ENCODE peak calls at places on chromosome 2, in nine cellular contexts. One of them, this sample, is unnamed.
A peak's percentile ranks its signal among the peaks of the same experiment; 100 is the strongest.

GRCh38 chr2:54560146-54560881 is 104.2 kb downstream of the SPTBN1 start:
- DNase-seq in adrenal gland: peak; percentile 48
- DNase-seq in effector memory CD4-positive, alpha-beta T cell: no peak
- DNase-seq in endodermal cell: peak; percentile 67
- DNase-seq in SK-N-SH: peak; percentile 57
- DNase-seq in SJSA1: peak; percentile 93
- DNase-seq in tibial nerve: peak; percentile 50
- DNase-seq in upper lobe of right lung: no peak
- DNase-seq in PC-9: no peak
- DNase-seq in this sample: no peak

GRCh38 chr2:32427672-32428622 is 71.1 kb downstream of the BIRC6 start:
- DNase-seq in adrenal gland: no peak
- DNase-seq in effector memory CD4-positive, alpha-beta T cell: no peak
- DNase-seq in endodermal cell: no peak
- DNase-seq in SK-N-SH: peak; percentile 29
- DNase-seq in SJSA1: no peak
- DNase-seq in tibial nerve: no peak
- DNase-seq in upper lobe of right lung: no peak
- DNase-seq in PC-9: no peak
- DNase-seq in this sample: no peak

GRCh38 chr2:69621440-69621839 is 22.1 kb downstream of the AAK1 start:
- DNase-seq in adrenal gland: no peak
- DNase-seq in effector memory CD4-positive, alpha-beta T cell: no peak
- DNase-seq in endodermal cell: no peak
- DNase-seq in SK-N-SH: no peak
- DNase-seq in SJSA1: no peak
- DNase-seq in tibial nerve: no peak
- DNase-seq in upper lobe of right lung: no peak
- DNase-seq in PC-9: no peak
- DNase-seq in this sample: no peak

GRCh38 chr2:167147254-167147941 is 259.1 kb downstream of the XIRP2 start:
- DNase-seq in adrenal gland: no peak
- DNase-seq in effector memory CD4-positive, alpha-beta T cell: no peak
- DNase-seq in endodermal cell: no peak
- DNase-seq in SK-N-SH: no peak
- DNase-seq in SJSA1: no peak
- DNase-seq in tibial nerve: no peak
- DNase-seq in upper lobe of right lung: no peak
- DNase-seq in PC-9: no peak
- DNase-seq in this sample: peak; percentile 41

GRCh38 chr2:161232571-161232970 is 72.3 kb downstream of the TANK start:
- DNase-seq in adrenal gland: no peak
- DNase-seq in effector memory CD4-positive, alpha-beta T cell: no peak
- DNase-seq in endodermal cell: no peak
- DNase-seq in SK-N-SH: no peak
- DNase-seq in SJSA1: no peak
- DNase-seq in tibial nerve: no peak
- DNase-seq in upper lobe of right lung: no peak
- DNase-seq in PC-9: no peak
- DNase-seq in this sample: no peak

GRCh38 chr2:22855081-22855480 is 529.9 kb upstream of the KLHL29 start:
- DNase-seq in adrenal gland: no peak
- DNase-seq in effector memory CD4-positive, alpha-beta T cell: no peak
- DNase-seq in endodermal cell: no peak
- DNase-seq in SK-N-SH: no peak
- DNase-seq in SJSA1: no peak
- DNase-seq in tibial nerve: no peak
- DNase-seq in upper lobe of right lung: no peak
- DNase-seq in PC-9: no peak
- DNase-seq in this sample: no peak

GRCh38 chr2:74836675-74837401 is 2.9 kb downstream of the HK2 start:
- DNase-seq in adrenal gland: no peak
- DNase-seq in effector memory CD4-positive, alpha-beta T cell: no peak
- DNase-seq in endodermal cell: peak; percentile 77
- DNase-seq in SK-N-SH: no peak
- DNase-seq in SJSA1: no peak
- DNase-seq in tibial nerve: no peak
- DNase-seq in upper lobe of right lung: no peak
- DNase-seq in PC-9: no peak
- DNase-seq in this sample: no peak

GRCh38 chr2:102735431-102736130 is 26.2 kb upstream of the TMEM182 start:
- DNase-seq in adrenal gland: no peak
- DNase-seq in effector memory CD4-positive, alpha-beta T cell: no peak
- DNase-seq in endodermal cell: peak; percentile 56
- DNase-seq in SK-N-SH: no peak
- DNase-seq in SJSA1: no peak
- DNase-seq in tibial nerve: no peak
- DNase-seq in upper lobe of right lung: no peak
- DNase-seq in PC-9: peak; percentile 8
- DNase-seq in this sample: peak; percentile 55

GRCh38 chr2:127128508-127128907 is 21.6 kb upstream of the BIN1 start:
- DNase-seq in adrenal gland: peak; percentile 69
- DNase-seq in effector memory CD4-positive, alpha-beta T cell: no peak
- DNase-seq in endodermal cell: peak; percentile 91
- DNase-seq in SK-N-SH: peak; percentile 74
- DNase-seq in SJSA1: no peak
- DNase-seq in tibial nerve: no peak
- DNase-seq in upper lobe of right lung: peak; percentile 85
- DNase-seq in PC-9: peak; percentile 86
- DNase-seq in this sample: peak; percentile 77

GRCh38 chr2:145740302-145740701 is 1220.4 kb upstream of the ZEB2 start:
- DNase-seq in adrenal gland: no peak
- DNase-seq in effector memory CD4-positive, alpha-beta T cell: no peak
- DNase-seq in endodermal cell: no peak
- DNase-seq in SK-N-SH: no peak
- DNase-seq in SJSA1: no peak
- DNase-seq in tibial nerve: no peak
- DNase-seq in upper lobe of right lung: no peak
- DNase-seq in PC-9: no peak
- DNase-seq in this sample: no peak

DNA sequence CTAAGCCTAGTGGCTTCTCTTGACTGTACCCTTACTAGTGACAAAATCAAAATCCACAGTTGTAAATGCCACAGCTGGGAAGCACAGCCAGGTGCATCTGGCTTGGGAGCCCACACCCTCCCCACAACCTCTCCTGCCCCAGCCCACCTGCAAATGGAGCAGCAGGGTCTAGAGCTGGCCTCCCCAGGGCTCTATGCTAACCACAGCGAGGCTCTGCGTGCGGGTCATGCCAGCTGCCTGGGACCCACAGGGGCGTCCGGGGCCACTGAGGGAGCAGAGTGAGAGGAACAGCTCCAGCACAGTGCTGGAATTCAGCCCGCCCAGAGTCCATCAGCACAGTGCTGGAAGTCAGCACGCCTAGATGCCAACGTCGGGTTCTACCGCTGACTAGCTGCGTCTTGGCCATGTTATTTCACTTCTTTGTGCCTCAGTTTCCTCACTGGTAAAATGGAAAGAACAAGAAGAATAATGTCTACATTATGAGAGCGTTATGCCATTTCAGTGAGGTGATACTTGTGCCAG is 109.1 kb upstream of the ID2 start:
- DNase-seq in adrenal gland: no peak
- DNase-seq in effector memory CD4-positive, alpha-beta T cell: no peak
- DNase-seq in endodermal cell: no peak
- DNase-seq in SK-N-SH: no peak
- DNase-seq in SJSA1: no peak
- DNase-seq in tibial nerve: no peak
- DNase-seq in upper lobe of right lung: peak; percentile 48
- DNase-seq in PC-9: no peak
- DNase-seq in this sample: no peak
- H3K4me1 ChIP-seq in adrenal gland: peaks cover 33% of the 10 kb centered on the region
- H3K4me1 ChIP-seq in effector memory CD4-positive, alpha-beta T cell: peaks cover 22% of the 10 kb centered on the region
- H3K4me1 ChIP-seq in endodermal cell: no peaks in the 10 kb centered on the region
- H3K4me1 ChIP-seq in SK-N-SH: no peaks in the 10 kb centered on the region
- H3K4me1 ChIP-seq in SJSA1: peaks cover 31% of the 10 kb centered on the region
- H3K4me1 ChIP-seq in tibial nerve: peaks cover 24% of the 10 kb centered on the region
- H3K4me1 ChIP-seq in upper lobe of right lung: peaks cover 21% of the 10 kb centered on the region
- H3K4me1 ChIP-seq in PC-9: no peaks in the 10 kb centered on the region
- H3K4me1 ChIP-seq in this sample: peaks cover 18% of the 10 kb centered on the region

GRCh38 chr2:213669657-213670056 is 385.4 kb downstream of the SPAG16 start:
- DNase-seq in adrenal gland: no peak
- DNase-seq in effector memory CD4-positive, alpha-beta T cell: no peak
- DNase-seq in endodermal cell: no peak
- DNase-seq in SK-N-SH: no peak
- DNase-seq in SJSA1: no peak
- DNase-seq in tibial nerve: no peak
- DNase-seq in upper lobe of right lung: no peak
- DNase-seq in PC-9: no peak
- DNase-seq in this sample: no peak
- H3K9me3 ChIP-seq in adrenal gland: no peaks in the 10 kb centered on the region
- H3K9me3 ChIP-seq in effector memory CD4-positive, alpha-beta T cell: no peaks in the 10 kb centered on the region
- H3K9me3 ChIP-seq in endodermal cell: peaks cover 13% of the 10 kb centered on the region
- H3K9me3 ChIP-seq in SK-N-SH: no peaks in the 10 kb centered on the region
- H3K9me3 ChIP-seq in SJSA1: no peaks in the 10 kb centered on the region
- H3K9me3 ChIP-seq in tibial nerve: no peaks in the 10 kb centered on the region
- H3K9me3 ChIP-seq in upper lobe of right lung: peaks cover 7% of the 10 kb centered on the region
- H3K9me3 ChIP-seq in PC-9: peaks cover 16% of the 10 kb centered on the region
- H3K9me3 ChIP-seq in this sample: no peaks in the 10 kb centered on the region

DNA sequence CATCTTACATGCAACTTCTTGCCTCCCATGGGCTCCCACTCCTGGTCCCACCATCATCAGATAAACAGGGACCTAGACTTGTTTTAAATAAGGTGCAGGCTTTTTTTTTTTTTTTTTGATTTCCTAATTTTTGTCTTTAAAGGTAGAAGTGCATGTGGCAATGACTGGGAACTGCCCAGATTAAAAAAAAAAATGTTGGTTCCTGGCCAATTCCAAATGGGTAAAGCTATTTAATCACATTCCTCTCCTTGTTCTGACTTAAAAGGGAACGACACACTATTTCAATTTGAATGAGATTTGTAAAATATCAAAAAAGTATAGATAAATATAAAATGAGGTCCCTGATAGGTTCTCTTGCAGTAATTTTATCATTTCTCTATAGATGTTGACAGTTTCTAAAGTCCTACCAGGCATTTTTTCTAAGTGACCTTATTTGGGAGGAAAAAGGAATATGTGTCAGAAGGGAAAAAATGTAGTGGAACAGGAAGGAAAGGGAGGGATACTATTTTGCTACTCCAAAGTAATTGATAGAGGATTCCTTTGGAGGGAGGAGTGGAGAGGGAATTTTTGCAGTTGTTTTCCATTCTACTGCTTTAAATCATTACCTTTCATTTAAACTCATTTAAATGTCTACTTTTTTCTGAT is 43.3 kb downstream of the DDX1 start:
- DNase-seq in adrenal gland: no peak
- DNase-seq in effector memory CD4-positive, alpha-beta T cell: no peak
- DNase-seq in endodermal cell: no peak
- DNase-seq in SK-N-SH: no peak
- DNase-seq in SJSA1: no peak
- DNase-seq in tibial nerve: no peak
- DNase-seq in upper lobe of right lung: no peak
- DNase-seq in PC-9: no peak
- DNase-seq in this sample: no peak
- H3K4me1 ChIP-seq in adrenal gland: peaks cover 3% of the 10 kb centered on the region
- H3K4me1 ChIP-seq in effector memory CD4-positive, alpha-beta T cell: no peaks in the 10 kb centered on the region
- H3K4me1 ChIP-seq in endodermal cell: no peaks in the 10 kb centered on the region
- H3K4me1 ChIP-seq in SK-N-SH: peaks cover 8% of the 10 kb centered on the region
- H3K4me1 ChIP-seq in SJSA1: peaks cover 1% of the 10 kb centered on the region
- H3K4me1 ChIP-seq in tibial nerve: peaks cover 22% of the 10 kb centered on the region
- H3K4me1 ChIP-seq in upper lobe of right lung: peaks cover 22% of the 10 kb centered on the region
- H3K4me1 ChIP-seq in PC-9: no peaks in the 10 kb centered on the region
- H3K4me1 ChIP-seq in this sample: peaks cover 6% of the 10 kb centered on the region

DNA sequence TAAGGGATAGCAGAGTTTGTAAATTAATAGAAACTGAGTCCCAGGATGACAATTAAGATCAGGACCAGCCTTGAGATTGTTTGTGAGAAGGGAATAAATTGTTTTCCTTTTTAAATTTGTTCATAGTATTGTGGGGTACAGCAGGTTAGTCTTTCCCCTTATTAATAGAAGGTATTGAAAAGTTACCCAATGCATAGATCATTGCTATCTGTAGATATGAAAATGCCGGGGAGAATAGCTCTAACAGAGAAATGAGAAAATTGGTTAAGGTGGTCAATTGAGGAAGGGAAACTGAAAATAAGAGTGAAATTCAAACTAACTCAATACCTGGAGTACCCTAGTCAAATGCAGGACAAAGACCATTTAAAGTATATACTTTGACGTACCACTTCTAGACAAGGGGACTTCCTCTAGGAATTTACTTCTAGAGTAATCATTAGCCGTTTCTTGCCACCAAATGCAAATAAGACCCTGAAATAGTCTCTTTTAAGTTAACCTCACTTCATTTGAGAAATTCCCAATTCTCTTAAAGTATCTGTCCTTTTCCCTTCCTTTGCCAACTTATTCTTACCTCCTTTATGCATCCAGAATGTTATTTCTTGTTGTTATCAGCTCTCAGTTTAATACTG is 1224.4 kb upstream of the LRRTM1 start:
- DNase-seq in adrenal gland: no peak
- DNase-seq in effector memory CD4-positive, alpha-beta T cell: no peak
- DNase-seq in endodermal cell: no peak
- DNase-seq in SK-N-SH: no peak
- DNase-seq in SJSA1: no peak
- DNase-seq in tibial nerve: no peak
- DNase-seq in upper lobe of right lung: no peak
- DNase-seq in PC-9: no peak
- DNase-seq in this sample: no peak
- H3K9me3 ChIP-seq in adrenal gland: no peaks in the 10 kb centered on the region
- H3K9me3 ChIP-seq in effector memory CD4-positive, alpha-beta T cell: peaks cover 3% of the 10 kb centered on the region
- H3K9me3 ChIP-seq in endodermal cell: no peaks in the 10 kb centered on the region
- H3K9me3 ChIP-seq in SK-N-SH: no peaks in the 10 kb centered on the region
- H3K9me3 ChIP-seq in SJSA1: peaks cover 4% of the 10 kb centered on the region
- H3K9me3 ChIP-seq in tibial nerve: no peaks in the 10 kb centered on the region
- H3K9me3 ChIP-seq in upper lobe of right lung: no peaks in the 10 kb centered on the region
- H3K9me3 ChIP-seq in PC-9: no peaks in the 10 kb centered on the region
- H3K9me3 ChIP-seq in this sample: no peaks in the 10 kb centered on the region

GRCh38 chr2:60553992-60554648 is 666 bp upstream of the BCL11A start:
- DNase-seq in adrenal gland: peak; percentile 34
- DNase-seq in effector memory CD4-positive, alpha-beta T cell: no peak
- DNase-seq in endodermal cell: peak; percentile 88
- DNase-seq in SK-N-SH: peak; percentile 47
- DNase-seq in SJSA1: no peak
- DNase-seq in tibial nerve: no peak
- DNase-seq in upper lobe of right lung: peak; percentile 81
- DNase-seq in PC-9: peak; percentile 5
- DNase-seq in this sample: peak; percentile 65

GRCh38 chr2:60556441-60556997 is 3.1 kb upstream of the BCL11A start:
- DNase-seq in adrenal gland: no peak
- DNase-seq in effector memory CD4-positive, alpha-beta T cell: no peak
- DNase-seq in endodermal cell: peak; percentile 63
- DNase-seq in SK-N-SH: peak; percentile 24
- DNase-seq in SJSA1: no peak
- DNase-seq in tibial nerve: no peak
- DNase-seq in upper lobe of right lung: peak; percentile 65
- DNase-seq in PC-9: no peak
- DNase-seq in this sample: no peak

GRCh38 chr2:60554649-60555065 is 1.2 kb upstream of the BCL11A start:
- DNase-seq in adrenal gland: no peak
- DNase-seq in effector memory CD4-positive, alpha-beta T cell: no peak
- DNase-seq in endodermal cell: peak; percentile 83
- DNase-seq in SK-N-SH: peak; percentile 52
- DNase-seq in SJSA1: peak; percentile 61
- DNase-seq in tibial nerve: no peak
- DNase-seq in upper lobe of right lung: peak; percentile 73
- DNase-seq in PC-9: peak; percentile 8
- DNase-seq in this sample: peak; percentile 55

GRCh38 chr2:60555794-60556161 is 2.3 kb upstream of the BCL11A start:
- DNase-seq in adrenal gland: no peak
- DNase-seq in effector memory CD4-positive, alpha-beta T cell: no peak
- DNase-seq in endodermal cell: peak; percentile 78
- DNase-seq in SK-N-SH: no peak
- DNase-seq in SJSA1: no peak
- DNase-seq in tibial nerve: no peak
- DNase-seq in upper lobe of right lung: no peak
- DNase-seq in PC-9: no peak
- DNase-seq in this sample: no peak

GRCh38 chr2:60555066-60555793 is 1.8 kb upstream of the BCL11A start:
- DNase-seq in adrenal gland: peak; percentile 38
- DNase-seq in effector memory CD4-positive, alpha-beta T cell: peak; percentile 27
- DNase-seq in endodermal cell: peak; percentile 85
- DNase-seq in SK-N-SH: peak; percentile 73
- DNase-seq in SJSA1: peak; percentile 51
- DNase-seq in tibial nerve: no peak
- DNase-seq in upper lobe of right lung: peak; percentile 81
- DNase-seq in PC-9: peak; percentile 30
- DNase-seq in this sample: peak; percentile 67
- H3K4me1 ChIP-seq in adrenal gland: peaks cover 52% of the 10 kb centered on the region
- H3K4me1 ChIP-seq in effector memory CD4-positive, alpha-beta T cell: peaks cover 38% of the 10 kb centered on the region
- H3K4me1 ChIP-seq in endodermal cell: no peaks in the 10 kb centered on the region
- H3K4me1 ChIP-seq in SK-N-SH: peaks cover 6% of the 10 kb centered on the region
- H3K4me1 ChIP-seq in SJSA1: peaks cover 26% of the 10 kb centered on the region
- H3K4me1 ChIP-seq in tibial nerve: peaks cover 73% of the 10 kb centered on the region
- H3K4me1 ChIP-seq in upper lobe of right lung: peaks cover 49% of the 10 kb centered on the region
- H3K4me1 ChIP-seq in PC-9: peaks cover 12% of the 10 kb centered on the region
- H3K4me1 ChIP-seq in this sample: no peaks in the 10 kb centered on the region

This sample was measured in pancreas.